ENCODE peak calls at places on chromosome X, in six cellular contexts. J, Z, N, A, O and D are unnamed samples.

GRCh38 chrX:8864151-8864550 is 63.0 kb upstream of the FAM9A start:
- DNase-seq in Z (no peak), N (no peak), J (no peak), A (no peak), O (no peak), D (no peak)

GRCh38 chrX:46912673-46913491 is 661 bp downstream of the JADE3 start:
- DNase-seq in Z (peak), J (peak), A (peak), O (peak), N (no peak), D (peak)

GRCh38 chrX:313546-313945 is 5.0 kb downstream of the GTPBP6 start:
- DNase-seq in J (no peak), Z (no peak), O (no peak), N (no peak), A (no peak), D (no peak)

GRCh38 chrX:14409341-14409740 is 120.0 kb upstream of the GLRA2 start:
- DNase-seq in J (peak), N (peak), Z (no peak), A (no peak), O (peak), D (peak)

GRCh38 chrX:33336783-33337182 is 125.4 kb upstream of the DMD start:
- DNase-seq in Z (peak), N (no peak), O (peak), A (no peak), J (peak), D (no peak)

GRCh38 chrX:110985470-110985869 is 110.5 kb upstream of the PAK3 start:
- DNase-seq in O (no peak), Z (no peak), J (peak), N (no peak), A (no peak), D (no peak)

GRCh38 chrX:48896611-48897011 is 957 bp downstream of the TIMM17B start:
- DNase-seq in Z (no peak), A (no peak), N (no peak), J (no peak), O (no peak), D (peak)

GRCh38 chrX:13659057-13659456 is 6.1 kb downstream of the TCEANC start:
- DNase-seq in N (no peak), A (no peak), J (peak), Z (no peak), O (no peak), D (peak)

GRCh38 chrX:118496763-118497079 is 1.1 kb downstream of the DOCK11 start:
- DNase-seq in J (no peak), O (peak), Z (no peak), N (no peak), A (no peak), D (no peak)

GRCh38 chrX:101483705-101484104 is 1.6 kb upstream of the ARMCX4 start:
- DNase-seq in O (no peak), J (no peak), A (no peak), Z (no peak), N (no peak), D (no peak)

GRCh38 chrX:38692961-38693360 is 108.3 kb upstream of the MID1IP1 start:
- DNase-seq in Z (no peak), J (no peak), O (no peak), A (no peak), N (no peak), D (no peak)

GRCh38 chrX:9072281-9072680 is 38.4 kb upstream of the FAM9B start:
- DNase-seq in N (no peak), A (no peak), J (no peak), Z (no peak), O (no peak), D (peak)

GRCh38 chrX:21929209-21929608 is 11.3 kb upstream of the SMS start:
- DNase-seq in N (no peak), Z (no peak), J (no peak), A (no peak), O (no peak), D (no peak)

GRCh38 chrX:10395179-10395578 is 225.2 kb downstream of the MID1 start:
- DNase-seq in N (no peak), Z (no peak), J (no peak), O (no peak), A (no peak), D (peak)

GRCh38 chrX:72100824-72101351 is 30.8 kb downstream of the RTL5 start:
- DNase-seq in J (no peak), N (no peak), Z (no peak), A (no peak), O (peak), D (peak)

GRCh38 chrX:74232859-74233258 is 71.1 kb upstream of the ZCCHC13 start:
- DNase-seq in O (no peak), N (no peak), J (peak), Z (no peak), A (no peak), D (peak)

GRCh38 chrX:151754042-151754419 is 19.5 kb downstream of the CNGA2 start:
- DNase-seq in J (peak), N (no peak), O (no peak), A (peak), Z (no peak), D (peak)

GRCh38 chrX:144946696-144947095 is 300.6 kb upstream of the SPANXN1 start:
- DNase-seq in N (no peak), O (no peak), J (no peak), A (no peak), Z (no peak), D (peak)

GRCh38 chrX:2502120-2502667 is 1.4 kb upstream of the DHRSX start:
- DNase-seq in J (no peak), A (no peak), N (no peak), O (no peak), Z (no peak), D (no peak)

GRCh38 chrX:21666252-21666651 is 8.1 kb upstream of the KLHL34 start:
- DNase-seq in A (no peak), O (no peak), Z (no peak), N (no peak), J (no peak), D (no peak)

GRCh38 chrX:20221902-20222301 is 44.8 kb downstream of the RPS6KA3 start:
- DNase-seq in O (peak), J (peak), N (no peak), Z (no peak), A (no peak), D (peak)

DNA sequence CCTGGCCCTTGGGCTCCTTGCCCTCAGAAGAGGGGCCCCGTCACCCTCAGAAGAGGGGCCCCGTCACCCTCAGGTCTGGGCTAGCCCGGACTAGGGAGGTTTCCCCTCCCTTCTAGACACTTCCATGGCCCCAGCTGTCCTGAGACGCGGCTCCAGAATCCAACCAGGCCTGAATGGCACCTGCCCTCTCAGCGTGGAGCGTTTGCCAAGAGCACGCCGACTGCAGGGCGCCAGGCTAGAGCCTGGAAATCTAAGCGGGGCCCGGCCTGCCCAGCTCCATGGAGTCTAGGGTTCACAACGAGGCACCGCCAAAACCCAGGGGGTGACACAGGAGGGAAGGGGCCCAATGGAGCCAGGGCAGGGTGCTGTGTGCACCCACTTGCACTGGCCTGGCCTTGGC is 7.8 kb upstream of the ATP2B3 start:
- DNase-seq in N (no peak), A (no peak), J (no peak), O (no peak), Z (no peak), D (no peak)
- TF ChIP-seq CTCF in N (no peak), A (no peak), J (no peak), O (no peak), Z (no peak), D (no peak)

GRCh38 chrX:130801901-130802300 is 101.1 kb downstream of the ENOX2 start:
- DNase-seq in N (no peak), O (no peak), J (no peak), A (no peak), Z (no peak), D (no peak)
- TF ChIP-seq CTCF in N (no peak), O (no peak), J (no peak), A (no peak), Z (no peak), D (no peak)

GRCh38 chrX:55488559-55489314 is 911 bp downstream of the USP51 start:
- DNase-seq in A (no peak), N (no peak), O (peak), J (peak), Z (peak), D (peak)
- TF ChIP-seq CTCF in A (no peak), N (no peak), O (no peak), J (no peak), Z (no peak), D (no peak)

GRCh38 chrX:24082446-24082845 is 27.7 kb downstream of the EIF2S3 start:
- DNase-seq in J (no peak), N (no peak), A (no peak), Z (no peak), O (no peak), D (no peak)

GRCh38 chrX:24079405-24079804 is 24.6 kb downstream of the EIF2S3 start:
- DNase-seq in N (no peak), O (no peak), Z (no peak), A (no peak), J (no peak), D (no peak)

GRCh38 chrX:24085133-24085532 is 30.4 kb downstream of the EIF2S3 start:
- DNase-seq in O (no peak), J (no peak), N (no peak), A (no peak), Z (no peak), D (no peak)

GRCh38 chrX:24080670-24081069 is 25.9 kb downstream of the EIF2S3 start:
- DNase-seq in Z (no peak), A (no peak), J (no peak), N (no peak), O (no peak), D (no peak)

GRCh38 chrX:24081661-24082154 is 27.0 kb downstream of the EIF2S3 start:
- DNase-seq in O (peak), J (peak), Z (peak), N (no peak), A (peak), D (peak)
- TF ChIP-seq CTCF in O (peak), J (peak), Z (peak), N (peak), A (peak), D (peak)

GRCh38 chrX:134095366-134095765 is 110.0 kb upstream of the GPC3 start:
- DNase-seq in N (no peak), J (no peak), A (no peak), O (no peak), Z (no peak), D (no peak)
- TF ChIP-seq CTCF in N (no peak), J (no peak), A (no peak), O (no peak), Z (no peak), D (no peak)

GRCh38 chrX:44244008-44244407 is 99.5 kb downstream of the EFHC2 start:
- DNase-seq in A (no peak), N (no peak), Z (no peak), J (peak), O (peak), D (peak)
- TF ChIP-seq CTCF in A (peak), N (peak), Z (peak), J (peak), O (no peak), D (peak)

DNA sequence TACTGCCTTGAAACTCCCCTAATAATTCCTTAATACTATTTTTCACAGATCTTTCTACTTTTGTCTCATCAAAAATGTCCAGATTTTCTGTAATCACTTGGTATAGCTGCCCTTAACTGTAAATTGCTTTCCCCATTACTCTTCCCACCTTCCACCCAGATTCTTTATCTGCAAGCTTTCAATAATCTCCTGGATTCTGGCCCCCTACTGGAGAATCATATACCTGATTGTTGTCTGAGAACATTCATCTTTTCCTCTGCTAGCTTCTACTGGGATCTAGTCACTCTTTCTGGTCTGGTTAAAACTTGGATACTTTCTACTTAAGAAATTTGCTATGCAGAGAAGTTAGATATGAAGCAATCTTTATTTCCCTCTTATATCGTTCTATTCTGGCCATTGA is 552.6 kb downstream of the PCDH19 start:
- DNase-seq in Z (no peak), J (no peak), O (no peak), N (no peak), A (no peak), D (no peak)
- TF ChIP-seq CTCF in Z (peak), J (peak), O (no peak), N (no peak), A (peak), D (peak)

GRCh38 chrX:68332156-68332823 is 101.0 kb downstream of the OPHN1 start:
- DNase-seq in N (no peak), A (no peak), J (no peak), Z (no peak), O (no peak), D (peak)
- TF ChIP-seq CTCF in N (no peak), A (no peak), J (no peak), Z (no peak), O (no peak), D (no peak)

DNA sequence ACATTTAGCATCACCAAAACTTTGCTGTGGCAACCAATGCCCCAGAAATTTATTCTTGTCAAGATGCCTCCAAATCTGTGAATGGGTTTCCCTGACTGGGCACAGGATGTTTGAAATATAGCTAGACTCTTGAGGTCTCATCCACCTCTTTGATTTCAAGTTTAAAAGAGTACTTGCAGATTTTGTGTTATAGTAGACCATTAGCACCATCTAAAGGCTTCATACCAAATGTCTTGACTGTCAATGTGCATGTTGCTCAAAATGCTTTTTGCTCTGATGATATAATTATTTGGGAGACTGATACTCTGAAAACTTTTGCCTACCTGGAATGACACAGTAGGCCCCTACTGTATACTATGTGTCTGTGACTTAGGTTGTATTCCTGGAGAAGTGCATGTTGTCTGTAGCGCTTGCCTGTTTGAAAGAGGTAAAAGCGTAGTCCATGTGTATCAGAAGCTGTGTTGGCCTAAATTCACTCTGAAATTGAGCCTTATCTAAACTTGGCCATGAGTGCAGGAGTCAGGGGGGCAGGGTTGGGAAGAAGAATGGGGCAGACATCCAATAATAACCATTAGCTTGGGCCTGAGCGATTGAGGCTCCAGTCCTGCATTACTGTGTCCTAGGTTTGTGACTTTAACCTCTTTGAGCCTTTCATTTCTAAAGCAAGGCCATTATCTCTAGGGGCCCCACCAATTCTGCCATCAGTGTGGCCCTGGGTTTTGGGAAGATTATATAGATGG is 33.8 kb downstream of the NDP start:
- DNase-seq in J (peak), A (no peak), O (no peak), Z (no peak), N (no peak), D (no peak)
- TF ChIP-seq CTCF in J (peak), A (no peak), O (no peak), Z (no peak), N (no peak), D (no peak)

GRCh38 chrX:23008431-23009099 is 8.8 kb downstream of the DDX53 start:
- DNase-seq in Z (no peak), N (no peak), A (no peak), J (peak), O (no peak), D (peak)
- TF ChIP-seq CTCF in Z (peak), N (peak), A (peak), J (peak), O (no peak), D (peak)